ENCODE peak calls at places on chromosomes 6 and 20, in eight cellular contexts. One of them, this sample, is unnamed.

GRCh38 chr6:110517601-110518280 is 41.3 kb upstream of the SLC22A16 start:
- DNase-seq in testis: no peak
- DNase-seq in epithelial cell of proximal tubule: no peak
- DNase-seq in DND-41: no peak
- DNase-seq in astrocyte of the cerebellum: no peak
- DNase-seq in BJ: no peak
- DNase-seq in HepG2: peak
- DNase-seq in breast epithelium: no peak
- DNase-seq in this sample: no peak

GRCh38 chr20:55090301-55090700 is 614.9 kb downstream of the DOK5 start:
- DNase-seq in testis: no peak
- DNase-seq in epithelial cell of proximal tubule: no peak
- DNase-seq in DND-41: no peak
- DNase-seq in astrocyte of the cerebellum: no peak
- DNase-seq in BJ: no peak
- DNase-seq in HepG2: no peak
- DNase-seq in breast epithelium: no peak
- DNase-seq in this sample: no peak

GRCh38 chr6:132728616-132729015 is 14.8 kb upstream of the VNN1 start:
- DNase-seq in testis: no peak
- DNase-seq in epithelial cell of proximal tubule: no peak
- DNase-seq in DND-41: no peak
- DNase-seq in astrocyte of the cerebellum: no peak
- DNase-seq in BJ: no peak
- DNase-seq in HepG2: peak
- DNase-seq in breast epithelium: no peak
- DNase-seq in this sample: no peak

GRCh38 chr6:147285087-147285855 is 81.1 kb downstream of the STXBP5 start:
- DNase-seq in testis: no peak
- DNase-seq in epithelial cell of proximal tubule: no peak
- DNase-seq in DND-41: no peak
- DNase-seq in astrocyte of the cerebellum: peak
- DNase-seq in BJ: no peak
- DNase-seq in HepG2: peak
- DNase-seq in breast epithelium: no peak
- DNase-seq in this sample: no peak

GRCh38 chr6:26323525-26324294 is 41.3 kb upstream of the BTN3A2 start:
- DNase-seq in testis: no peak
- DNase-seq in epithelial cell of proximal tubule: no peak
- DNase-seq in DND-41: no peak
- DNase-seq in astrocyte of the cerebellum: no peak
- DNase-seq in BJ: no peak
- DNase-seq in HepG2: peak
- DNase-seq in breast epithelium: no peak
- DNase-seq in this sample: no peak

GRCh38 chr6:36224918-36225461 is 28.4 kb downstream of the BRPF3 start:
- DNase-seq in testis: no peak
- DNase-seq in epithelial cell of proximal tubule: no peak
- DNase-seq in DND-41: no peak
- DNase-seq in astrocyte of the cerebellum: no peak
- DNase-seq in BJ: no peak
- DNase-seq in HepG2: no peak
- DNase-seq in breast epithelium: no peak
- DNase-seq in this sample: no peak

GRCh38 chr6:28977351-28978136 is 27.6 kb downstream of the ZNF311 start:
- DNase-seq in testis: no peak
- DNase-seq in epithelial cell of proximal tubule: no peak
- DNase-seq in DND-41: no peak
- DNase-seq in astrocyte of the cerebellum: no peak
- DNase-seq in BJ: no peak
- DNase-seq in HepG2: no peak
- DNase-seq in breast epithelium: no peak
- DNase-seq in this sample: no peak

GRCh38 chr6:18053071-18053475 is 65.6 kb upstream of the KIF13A start:
- DNase-seq in testis: no peak
- DNase-seq in epithelial cell of proximal tubule: no peak
- DNase-seq in DND-41: no peak
- DNase-seq in astrocyte of the cerebellum: no peak
- DNase-seq in BJ: peak
- DNase-seq in HepG2: no peak
- DNase-seq in breast epithelium: no peak
- DNase-seq in this sample: no peak

GRCh38 chr6:168163096-168163731 is 84.2 kb upstream of the FRMD1 start:
- DNase-seq in testis: no peak
- DNase-seq in epithelial cell of proximal tubule: no peak
- DNase-seq in DND-41: no peak
- DNase-seq in astrocyte of the cerebellum: peak
- DNase-seq in BJ: no peak
- DNase-seq in HepG2: no peak
- DNase-seq in breast epithelium: no peak
- DNase-seq in this sample: peak

GRCh38 chr20:33680681-33681080 is 5.5 kb downstream of the E2F1 start:
- DNase-seq in testis: no peak
- DNase-seq in epithelial cell of proximal tubule: no peak
- DNase-seq in DND-41: no peak
- DNase-seq in astrocyte of the cerebellum: peak
- DNase-seq in BJ: no peak
- DNase-seq in HepG2: no peak
- DNase-seq in breast epithelium: no peak
- DNase-seq in this sample: no peak

GRCh38 chr6:140572129-140572528 is 1197.7 kb upstream of the CITED2 start:
- DNase-seq in testis: no peak
- DNase-seq in epithelial cell of proximal tubule: peak
- DNase-seq in DND-41: no peak
- DNase-seq in astrocyte of the cerebellum: peak
- DNase-seq in BJ: peak
- DNase-seq in HepG2: no peak
- DNase-seq in breast epithelium: no peak
- DNase-seq in this sample: no peak

GRCh38 chr6:168225471-168225901 is 94.1 kb downstream of the DACT2 start:
- DNase-seq in testis: no peak
- DNase-seq in epithelial cell of proximal tubule: no peak
- DNase-seq in DND-41: no peak
- DNase-seq in astrocyte of the cerebellum: no peak
- DNase-seq in BJ: no peak
- DNase-seq in HepG2: no peak
- DNase-seq in breast epithelium: no peak
- DNase-seq in this sample: peak

GRCh38 chr6:42453649-42454427 is 2.1 kb upstream of the TRERF1 start:
- DNase-seq in testis: peak
- DNase-seq in epithelial cell of proximal tubule: no peak
- DNase-seq in DND-41: no peak
- DNase-seq in astrocyte of the cerebellum: no peak
- DNase-seq in BJ: no peak
- DNase-seq in HepG2: no peak
- DNase-seq in breast epithelium: peak
- DNase-seq in this sample: peak

GRCh38 chr6:108622601-108623335 is 62.1 kb downstream of the FOXO3 start:
- DNase-seq in testis: no peak
- DNase-seq in epithelial cell of proximal tubule: no peak
- DNase-seq in DND-41: no peak
- DNase-seq in astrocyte of the cerebellum: peak
- DNase-seq in BJ: peak
- DNase-seq in HepG2: no peak
- DNase-seq in breast epithelium: no peak
- DNase-seq in this sample: peak

GRCh38 chr6:10951675-10952282 is 64.9 kb downstream of the SYCP2L start:
- DNase-seq in testis: no peak
- DNase-seq in epithelial cell of proximal tubule: peak
- DNase-seq in DND-41: no peak
- DNase-seq in astrocyte of the cerebellum: peak
- DNase-seq in BJ: peak
- DNase-seq in HepG2: peak
- DNase-seq in breast epithelium: no peak
- DNase-seq in this sample: no peak

GRCh38 chr6:137155830-137156229 is 17.6 kb downstream of the IL22RA2 start:
- DNase-seq in testis: no peak
- DNase-seq in epithelial cell of proximal tubule: peak
- DNase-seq in DND-41: peak
- DNase-seq in astrocyte of the cerebellum: peak
- DNase-seq in BJ: no peak
- DNase-seq in HepG2: no peak
- DNase-seq in breast epithelium: no peak
- DNase-seq in this sample: no peak

GRCh38 chr6:2429460-2429859 is 184.1 kb upstream of the GMDS start:
- DNase-seq in testis: no peak
- DNase-seq in epithelial cell of proximal tubule: no peak
- DNase-seq in DND-41: no peak
- DNase-seq in astrocyte of the cerebellum: no peak
- DNase-seq in BJ: no peak
- DNase-seq in HepG2: no peak
- DNase-seq in breast epithelium: no peak
- DNase-seq in this sample: no peak

GRCh38 chr6:90442366-90442765 is 144.5 kb downstream of the MAP3K7 start:
- DNase-seq in testis: no peak
- DNase-seq in epithelial cell of proximal tubule: no peak
- DNase-seq in DND-41: no peak
- DNase-seq in astrocyte of the cerebellum: no peak
- DNase-seq in BJ: no peak
- DNase-seq in HepG2: no peak
- DNase-seq in breast epithelium: no peak
- DNase-seq in this sample: no peak

GRCh38 chr6:88166493-88166900 is 350 bp upstream of the CNR1 start:
- DNase-seq in testis: peak
- DNase-seq in epithelial cell of proximal tubule: no peak
- DNase-seq in DND-41: no peak
- DNase-seq in astrocyte of the cerebellum: no peak
- DNase-seq in BJ: no peak
- DNase-seq in HepG2: no peak
- DNase-seq in breast epithelium: no peak
- DNase-seq in this sample: no peak

GRCh38 chr6:75735491-75736186 is 13.4 kb upstream of the MYO6 start:
- DNase-seq in testis: no peak
- DNase-seq in epithelial cell of proximal tubule: peak
- DNase-seq in DND-41: no peak
- DNase-seq in astrocyte of the cerebellum: no peak
- DNase-seq in BJ: no peak
- DNase-seq in HepG2: peak
- DNase-seq in breast epithelium: no peak
- DNase-seq in this sample: no peak

GRCh38 chr6:119347466-119348307 is 1.9 kb downstream of the MAN1A1 start:
- DNase-seq in testis: peak
- DNase-seq in epithelial cell of proximal tubule: peak
- DNase-seq in DND-41: no peak
- DNase-seq in astrocyte of the cerebellum: no peak
- DNase-seq in BJ: no peak
- DNase-seq in HepG2: peak
- DNase-seq in breast epithelium: no peak
- DNase-seq in this sample: peak

GRCh38 chr20:4171538-4172116 is 156.3 kb upstream of the RNF24 start:
- DNase-seq in testis: no peak
- DNase-seq in epithelial cell of proximal tubule: no peak
- DNase-seq in DND-41: no peak
- DNase-seq in astrocyte of the cerebellum: no peak
- DNase-seq in BJ: no peak
- DNase-seq in HepG2: peak
- DNase-seq in breast epithelium: no peak
- DNase-seq in this sample: no peak
- H3K4me3 ChIP-seq in testis: peak
- H3K4me3 ChIP-seq in epithelial cell of proximal tubule: peak
- H3K4me3 ChIP-seq in DND-41: no peak
- H3K4me3 ChIP-seq in astrocyte of the cerebellum: peak
- H3K4me3 ChIP-seq in BJ: peak
- H3K4me3 ChIP-seq in HepG2: peak
- H3K4me3 ChIP-seq in breast epithelium: peak
- H3K4me3 ChIP-seq in this sample: no peak

GRCh38 chr20:36273414-36274247 is 32.5 kb upstream of the DLGAP4 start:
- DNase-seq in testis: peak
- DNase-seq in epithelial cell of proximal tubule: no peak
- DNase-seq in DND-41: peak
- DNase-seq in astrocyte of the cerebellum: no peak
- DNase-seq in BJ: no peak
- DNase-seq in HepG2: no peak
- DNase-seq in breast epithelium: no peak
- DNase-seq in this sample: peak
- TF ChIP-seq CTCF in testis: no peak
- TF ChIP-seq CTCF in epithelial cell of proximal tubule: peak
- TF ChIP-seq CTCF in DND-41: peak
- TF ChIP-seq CTCF in astrocyte of the cerebellum: peak
- TF ChIP-seq CTCF in BJ: peak
- TF ChIP-seq CTCF in HepG2: peak
- TF ChIP-seq CTCF in breast epithelium: no peak
- TF ChIP-seq CTCF in this sample: no peak

DNA sequence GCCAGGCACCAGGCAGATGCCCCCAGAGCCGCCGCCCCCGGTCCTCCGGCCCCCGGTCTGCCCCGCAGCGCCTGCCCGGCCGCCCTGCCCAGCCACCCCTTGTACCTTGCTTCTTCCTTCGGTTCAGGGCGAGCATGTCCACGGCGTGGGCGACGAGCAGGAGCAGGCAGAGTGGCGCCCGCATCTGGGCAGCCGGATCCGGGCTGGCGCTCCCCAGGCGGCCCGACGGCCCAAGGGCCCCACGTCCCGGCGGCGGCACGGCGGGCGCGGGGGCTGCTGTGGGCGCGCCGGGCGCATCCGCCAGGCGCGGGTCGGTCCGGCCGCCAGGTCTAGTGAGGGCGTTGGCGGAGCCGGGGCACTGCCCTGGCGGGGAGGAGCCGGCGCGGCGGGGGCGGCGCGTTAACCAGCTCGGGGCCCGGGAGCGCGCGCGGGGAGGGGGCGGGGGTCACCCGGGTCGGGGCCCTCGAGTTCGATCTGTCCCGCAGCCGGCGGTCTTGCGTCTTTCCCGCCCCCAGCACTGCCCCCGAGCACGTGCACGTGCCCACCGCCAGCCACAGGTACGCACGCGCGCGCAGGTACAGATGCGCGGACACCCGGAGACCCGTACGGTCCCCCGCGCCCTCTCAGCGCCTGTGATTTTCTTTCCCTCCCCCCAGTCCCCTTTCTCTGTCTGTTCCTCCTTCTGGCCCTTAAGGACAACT is at the start of gene RSPO4:
- DNase-seq in testis: no peak
- DNase-seq in epithelial cell of proximal tubule: no peak
- DNase-seq in DND-41: no peak
- DNase-seq in astrocyte of the cerebellum: no peak
- DNase-seq in BJ: no peak
- DNase-seq in HepG2: no peak
- DNase-seq in breast epithelium: peak
- DNase-seq in this sample: no peak
- H3K4me3 ChIP-seq in testis: peak
- H3K4me3 ChIP-seq in epithelial cell of proximal tubule: no peak
- H3K4me3 ChIP-seq in DND-41: no peak
- H3K4me3 ChIP-seq in astrocyte of the cerebellum: no peak
- H3K4me3 ChIP-seq in BJ: peak
- H3K4me3 ChIP-seq in HepG2: no peak
- H3K4me3 ChIP-seq in breast epithelium: peak
- H3K4me3 ChIP-seq in this sample: no peak

DNA sequence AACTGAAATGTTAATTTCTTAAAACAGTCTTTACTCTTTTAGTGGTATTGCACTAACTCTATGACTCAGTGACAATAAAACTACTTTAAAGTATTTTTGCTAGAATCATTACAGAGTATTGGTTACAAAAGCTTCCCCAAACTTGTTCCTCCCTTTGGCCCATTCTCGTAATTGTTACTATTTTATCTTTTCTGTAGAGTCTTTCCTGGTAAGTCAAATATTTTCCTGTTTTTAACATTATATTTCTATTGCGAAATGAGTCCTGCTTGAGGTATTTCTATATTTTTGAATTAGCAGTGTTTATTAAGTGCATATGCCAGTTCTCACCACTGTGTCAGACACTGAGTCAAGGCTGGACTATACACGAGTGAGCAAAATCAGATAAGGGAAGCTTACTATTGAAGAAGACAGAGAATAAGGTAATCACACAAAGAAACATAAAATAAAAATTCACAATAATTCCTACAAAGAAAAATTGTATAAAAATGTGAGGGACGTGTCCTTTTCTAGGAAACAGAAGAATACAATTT is 970.5 kb downstream of the EYS start:
- DNase-seq in testis: no peak
- DNase-seq in epithelial cell of proximal tubule: no peak
- DNase-seq in DND-41: no peak
- DNase-seq in astrocyte of the cerebellum: no peak
- DNase-seq in BJ: no peak
- DNase-seq in HepG2: no peak
- DNase-seq in breast epithelium: no peak
- DNase-seq in this sample: no peak
- TF ChIP-seq CTCF in testis: no peak
- TF ChIP-seq CTCF in epithelial cell of proximal tubule: no peak
- TF ChIP-seq CTCF in DND-41: no peak
- TF ChIP-seq CTCF in astrocyte of the cerebellum: no peak
- TF ChIP-seq CTCF in BJ: no peak
- TF ChIP-seq CTCF in HepG2: no peak
- TF ChIP-seq CTCF in breast epithelium: no peak
- TF ChIP-seq CTCF in this sample: no peak